ENCODE peak calls at places on chromosomes 16 and 17, in four cellular contexts. R is T-helper 1 cell; A is fibroblast of the conjunctiva; Z is activated naive CD8-positive, alpha-beta T cell treated with anti-CD3 and anti-CD28 coated beads, Interleukin-2, amount 50 U/mL, for 24 hours. H is an unnamed sample.

GRCh38 chr16:28543072-28543471 is 4.3 kb upstream of the NUPR1 start:
- DNase-seq in R (no peak), A (no peak), Z (no peak), H (no peak)

GRCh38 chr17:43774304-43775250 is 4.2 kb downstream of the DUSP3 start:
- DNase-seq in R (no peak), A (no peak), Z (no peak), H (no peak)

GRCh38 chr17:71757956-71758355 is 362.9 kb upstream of the SOX9 start:
- DNase-seq in R (no peak), A (no peak), Z (no peak), H (no peak)

GRCh38 chr17:80252871-80253270 is 7.8 kb upstream of the RNF213 start:
- DNase-seq in R (peak), A (no peak), Z (peak), H (peak)

GRCh38 chr17:35433075-35433894 is 985 bp upstream of the SLFN12 start:
- DNase-seq in R (no peak), A (peak), Z (peak), H (peak)

GRCh38 chr16:12964466-12964865 is 63.1 kb downstream of the SHISA9 start:
- DNase-seq in R (no peak), A (no peak), Z (no peak), H (no peak)

GRCh38 chr16:86355538-86355937 is 154.8 kb upstream of the FOXF1 start:
- DNase-seq in R (no peak), A (peak), Z (no peak), H (no peak)

GRCh38 chr16:81632392-81633146 is 146.5 kb upstream of the PLCG2 start:
- DNase-seq in R (peak), A (no peak), Z (peak), H (peak)

GRCh38 chr16:87457724-87458423 is 35.0 kb downstream of the ZCCHC14 start:
- DNase-seq in R (no peak), A (peak), Z (peak), H (no peak)

GRCh38 chr17:62653831-62654829 is 26.7 kb downstream of the MRC2 start:
- DNase-seq in R (no peak), A (peak), Z (peak), H (no peak)

GRCh38 chr17:8025176-8025911 is 13.5 kb upstream of the ALOX15B start:
- DNase-seq in R (no peak), A (no peak), Z (no peak), H (no peak)

GRCh38 chr17:4074831-4075495 is 67.9 kb downstream of the ZZEF1 start:
- DNase-seq in R (no peak), A (peak), Z (no peak), H (no peak)

GRCh38 chr17:39150104-39150634 is 1.3 kb downstream of the PLXDC1 start:
- DNase-seq in R (no peak), A (no peak), Z (no peak), H (no peak)

GRCh38 chr17:31509095-31509804 is 117.8 kb downstream of the RAB11FIP4 start:
- DNase-seq in R (no peak), A (no peak), Z (peak), H (no peak)

GRCh38 chr16:1492923-1493745 is at the start of gene TELO2:
- DNase-seq in R (peak), A (peak), Z (peak), H (peak)

GRCh38 chr17:36212958-36213357 is 2.1 kb downstream of the CCL4L2 start:
- DNase-seq in R (no peak), A (no peak), Z (no peak), H (no peak)

GRCh38 chr17:17156107-17156506 is 50.0 kb downstream of the PLD6 start:
- DNase-seq in R (no peak), A (peak), Z (no peak), H (no peak)

GRCh38 chr16:57771141-57771785 is 31.0 kb downstream of the KIFC3 start:
- DNase-seq in R (no peak), A (no peak), Z (no peak), H (no peak)

GRCh38 chr16:68779891-68780290 is 42.8 kb downstream of the CDH1 start:
- DNase-seq in R (no peak), A (no peak), Z (no peak), H (no peak)

GRCh38 chr17:50052822-50053653 is 2.9 kb upstream of the ITGA3 start:
- DNase-seq in R (no peak), A (no peak), Z (no peak), H (no peak)

GRCh38 chr16:88678224-88678979 is 7.9 kb downstream of the SNAI3 start:
- DNase-seq in R (no peak), A (no peak), Z (no peak), H (no peak)

GRCh38 chr17:17855334-17855725 is 18.5 kb upstream of the SREBF1 start:
- DNase-seq in R (no peak), A (no peak), Z (no peak), H (no peak)

GRCh38 chr17:28491860-28492259 is 14.3 kb upstream of the FOXN1 start:
- DNase-seq in R (no peak), A (no peak), Z (no peak), H (no peak)

GRCh38 chr17:795721-796120 is 13.6 kb downstream of the MRM3 start:
- DNase-seq in R (no peak), A (no peak), Z (no peak), H (no peak)

GRCh38 chr17:82287849-82288601 is 14.5 kb upstream of the CSNK1D start:
- DNase-seq in R (no peak), A (peak), Z (no peak), H (no peak)

GRCh38 chr16:67016681-67017450 is 12.1 kb upstream of the CBFB start:
- DNase-seq in R (no peak), A (no peak), Z (no peak), H (no peak)

GRCh38 chr17:45338023-45338781 is 21.4 kb upstream of the MAP3K14 start:
- DNase-seq in R (no peak), A (no peak), Z (no peak), H (no peak)

GRCh38 chr16:81521141-81521626 is 76.6 kb downstream of the CMIP start:
- DNase-seq in R (peak), A (no peak), Z (peak), H (peak)

GRCh38 chr16:65312071-65312470 is 190.2 kb upstream of the CDH11 start:
- DNase-seq in R (no peak), A (no peak), Z (no peak), H (no peak)

GRCh38 chr17:80145076-80146075 is 1.6 kb downstream of the EIF4A3 start:
- DNase-seq in R (no peak), A (no peak), Z (no peak), H (no peak)

GRCh38 chr17:50087246-50087911 is 7.8 kb upstream of the PDK2 start:
- DNase-seq in R (peak), A (peak), Z (peak), H (peak)

GRCh38 chr16:72537684-72538083 is 365.7 kb upstream of the PMFBP1 start:
- DNase-seq in R (no peak), A (no peak), Z (no peak), H (no peak)